ENCODE peak calls at places on chromosome 21, in ten cellular contexts. N, J, K, T, W, U, E, H, D and Y are unnamed samples.

GRCh38 chr21:26140185-26140584 is 30.4 kb downstream of the APP start:
- DNase-seq in E (no peak), D (no peak), T (peak; percentile 99), J (peak; percentile 94), N (no peak), W (peak; percentile 99), K (no peak), H (peak; percentile 86), U (no peak), Y (peak; percentile 93)

GRCh38 chr21:26405735-26406361 is 167.2 kb downstream of the CYYR1 start:
- DNase-seq in U (no peak), K (no peak), E (no peak), H (peak; percentile 58), N (no peak), J (peak; percentile 91), W (peak; percentile 84), D (no peak), T (peak; percentile 75), Y (peak; percentile 69)

GRCh38 chr21:17427831-17428483 is 84.9 kb upstream of the CXADR start:
- DNase-seq in N (no peak), J (no peak), U (no peak), W (no peak), T (no peak), E (no peak), D (no peak), H (no peak), K (no peak), Y (no peak)

GRCh38 chr21:44353200-44353970 is at the start of gene TRPM2:
- DNase-seq in H (peak; percentile 21), J (no peak), T (peak; percentile 9), U (peak; percentile 73), E (no peak), K (peak; percentile 68), W (no peak), N (no peak), D (no peak), Y (peak; percentile 62)

GRCh38 chr21:43972850-43973633 is 39.1 kb upstream of the TRAPPC10 start:
- DNase-seq in N (no peak), E (no peak), K (no peak), T (peak; percentile 21), H (peak; percentile 66), D (no peak), W (no peak), U (peak; percentile 79), J (peak; percentile 13), Y (peak; percentile 27)

GRCh38 chr21:15604424-15604823 is 125.4 kb upstream of the USP25 start:
- DNase-seq in E (no peak), H (no peak), D (no peak), T (peak; percentile 68), N (no peak), U (no peak), J (peak; percentile 63), K (peak; percentile 55), W (peak; percentile 52), Y (peak; percentile 20)

GRCh38 chr21:44366586-44367211 is 13.3 kb downstream of the TRPM2 start:
- DNase-seq in D (no peak), N (no peak), H (peak; percentile 46), T (no peak), E (no peak), U (peak; percentile 70), W (no peak), J (no peak), K (no peak), Y (no peak)

GRCh38 chr21:44695641-44696040 is 1.3 kb upstream of the KRTAP10-12 start:
- DNase-seq in K (no peak), D (no peak), E (no peak), N (no peak), U (no peak), J (no peak), H (peak; percentile 71), W (no peak), T (no peak), Y (no peak)

GRCh38 chr21:34632498-34632897 is 17.6 kb upstream of the RCAN1 start:
- DNase-seq in H (no peak), W (no peak), T (no peak), K (no peak), J (no peak), E (no peak), D (no peak), N (no peak), U (no peak), Y (no peak)

GRCh38 chr21:33682992-33683627 is 40.8 kb downstream of the ITSN1 start:
- DNase-seq in H (no peak), J (peak; percentile 94), N (no peak), T (peak; percentile 77), U (no peak), W (peak; percentile 95), E (no peak), D (no peak), K (no peak), Y (peak; percentile 82)

GRCh38 chr21:28308516-28308915 is 684.2 kb downstream of the LTN1 start:
- DNase-seq in E (no peak), N (no peak), U (no peak), K (no peak), D (no peak), W (no peak), H (peak; percentile 23), J (peak; percentile 21), T (no peak), Y (no peak)

GRCh38 chr21:34915364-34915834 is 133.7 kb downstream of the RUNX1 start:
- DNase-seq in T (peak; percentile 58), W (no peak), J (peak; percentile 88), N (no peak), U (no peak), H (no peak), K (no peak), D (no peak), E (no peak), Y (no peak)

GRCh38 chr21:39153842-39154241 is 29.4 kb downstream of the PSMG1 start:
- DNase-seq in T (no peak), E (no peak), U (no peak), H (no peak), W (no peak), J (no peak), K (no peak), N (no peak), D (no peak), Y (no peak)

GRCh38 chr21:27649323-27649722 is 682.4 kb upstream of the ADAMTS5 start:
- DNase-seq in H (peak; percentile 77), D (no peak), W (peak; percentile 95), J (peak; percentile 92), U (no peak), N (no peak), T (peak; percentile 83), K (no peak), E (no peak), Y (peak; percentile 90)

GRCh38 chr21:45382698-45383000 is 22.3 kb upstream of the COL18A1 start:
- DNase-seq in N (no peak), D (no peak), K (no peak), T (no peak), H (no peak), E (peak; percentile 4), U (peak; percentile 37), J (no peak), W (no peak), Y (no peak)